ENCODE peak calls at places on chromosomes 12 and 14, in six cellular contexts. H is sigmoid colon, L is uterus, A is gastrocnemius medialis, O is IMR-90, U is ovary. X is an unnamed sample.

GRCh38 chr14:61677469-61677868 is 17.8 kb upstream of the HIF1A start:
- DNase-seq in H (no peak), L (no peak), A (no peak), O (no peak), U (no peak), X (no peak)

GRCh38 chr12:16939871-16940306 is 333.9 kb upstream of the LMO3 start:
- DNase-seq in H (no peak), L (no peak), A (no peak), O (peak; percentile 8), U (no peak), X (no peak)

GRCh38 chr12:50157259-50157658 is 9.9 kb downstream of the CERS5 start:
- DNase-seq in H (no peak), L (no peak), A (no peak), O (peak; percentile 28), U (no peak), X (no peak)

GRCh38 chr12:21828111-21828775 is 53.7 kb upstream of the KCNJ8 start:
- DNase-seq in H (no peak), L (no peak), A (no peak), O (peak; percentile 28), U (no peak), X (no peak)

GRCh38 chr14:24241829-24242443 is 487 bp downstream of the TINF2 start:
- DNase-seq in H (peak; percentile 97), L (peak; percentile 92), A (no peak), O (peak; percentile 89), U (peak; percentile 93), X (peak; percentile 96)

GRCh38 chr12:17971850-17972249 is 118.1 kb downstream of the RERGL start:
- DNase-seq in H (no peak), L (no peak), A (no peak), O (no peak), U (no peak), X (no peak)

GRCh38 chr12:122878780-122879612 is 16.9 kb downstream of the VPS37B start:
- DNase-seq in H (no peak), L (no peak), A (peak; percentile 60), O (no peak), U (no peak), X (no peak)

GRCh38 chr14:93161411-93161940 is 23.2 kb downstream of the MOAP1 start:
- DNase-seq in H (no peak), L (no peak), A (no peak), O (no peak), U (no peak), X (no peak)

GRCh38 chr14:63544641-63545234 is 1.6 kb upstream of the PPP2R5E start:
- DNase-seq in H (no peak), L (no peak), A (no peak), O (peak; percentile 41), U (no peak), X (no peak)

GRCh38 chr12:47901285-47902093 is 3.3 kb downstream of the VDR start:
- DNase-seq in H (peak; percentile 52), L (no peak), A (no peak), O (no peak), U (no peak), X (no peak)
- TF ChIP-seq CTCF in H (no peak), L (no peak), A (no peak), O (no peak), U (no peak), X (no peak)

GRCh38 chr12:116319851-116320621 is 42.5 kb upstream of the MED13L start:
- DNase-seq in H (peak; percentile 96), L (peak; percentile 81), A (peak; percentile 93), O (peak; percentile 96), U (peak; percentile 63), X (no peak)
- H3K4me3 ChIP-seq in H (peak overlapping the region; percentile 15), L (no peak overlapping the region), A (peak overlapping the region; percentile 30), O (no peak overlapping the region), U (no peak overlapping the region), X (no peak overlapping the region)

DNA sequence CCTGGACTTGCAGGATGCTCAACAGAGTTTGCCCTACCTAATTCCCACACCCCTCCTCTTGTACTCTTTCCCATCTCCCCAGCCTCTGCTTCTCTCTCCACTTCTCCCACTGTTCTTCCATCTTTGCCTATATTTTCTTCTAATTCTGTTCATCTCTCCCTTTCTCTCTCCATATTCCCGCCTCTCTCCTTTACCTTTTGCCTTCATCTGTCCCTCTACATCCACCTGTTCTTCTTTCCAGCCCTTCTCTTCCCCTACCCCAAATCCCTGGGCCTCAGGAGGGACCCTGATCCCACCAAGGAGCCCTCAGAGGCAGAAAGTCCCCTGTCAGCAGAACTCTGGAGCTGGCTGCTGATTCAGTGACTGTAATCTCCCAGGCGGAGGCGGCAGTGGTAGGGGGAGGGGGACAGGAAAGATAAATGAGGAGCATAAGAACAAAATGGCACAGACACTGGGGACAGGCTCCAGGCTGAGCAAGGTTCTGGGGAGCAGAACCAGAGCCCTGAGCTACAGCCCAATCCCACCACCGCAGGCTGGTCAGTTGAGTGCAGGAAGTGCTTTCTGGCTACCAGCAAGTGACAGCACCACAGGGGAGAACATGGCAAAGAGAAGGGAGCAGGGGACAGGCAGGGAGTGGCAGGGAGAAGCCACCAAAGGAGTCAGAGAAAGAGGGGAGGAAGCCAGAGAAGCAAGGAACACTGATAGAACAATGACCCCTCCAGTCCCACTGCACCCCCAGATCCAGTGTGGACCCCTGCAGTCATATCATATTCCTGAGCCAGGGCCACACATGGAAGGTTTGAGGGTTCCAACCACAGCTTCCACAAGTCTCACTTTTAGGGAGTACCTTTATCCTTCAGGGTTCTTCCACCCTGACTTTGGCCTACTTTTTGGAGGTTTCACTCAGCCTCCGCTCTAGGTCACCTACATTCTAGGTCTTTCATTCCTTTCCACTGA is 27.0 kb downstream of the SMUG1 start:
- DNase-seq in H (no peak), L (no peak), A (no peak), O (no peak), U (no peak), X (no peak)
- TF ChIP-seq POLR2A in H (no peak), L (no peak), A (no peak), O (no peak), U (no peak), X (no peak)

DNA sequence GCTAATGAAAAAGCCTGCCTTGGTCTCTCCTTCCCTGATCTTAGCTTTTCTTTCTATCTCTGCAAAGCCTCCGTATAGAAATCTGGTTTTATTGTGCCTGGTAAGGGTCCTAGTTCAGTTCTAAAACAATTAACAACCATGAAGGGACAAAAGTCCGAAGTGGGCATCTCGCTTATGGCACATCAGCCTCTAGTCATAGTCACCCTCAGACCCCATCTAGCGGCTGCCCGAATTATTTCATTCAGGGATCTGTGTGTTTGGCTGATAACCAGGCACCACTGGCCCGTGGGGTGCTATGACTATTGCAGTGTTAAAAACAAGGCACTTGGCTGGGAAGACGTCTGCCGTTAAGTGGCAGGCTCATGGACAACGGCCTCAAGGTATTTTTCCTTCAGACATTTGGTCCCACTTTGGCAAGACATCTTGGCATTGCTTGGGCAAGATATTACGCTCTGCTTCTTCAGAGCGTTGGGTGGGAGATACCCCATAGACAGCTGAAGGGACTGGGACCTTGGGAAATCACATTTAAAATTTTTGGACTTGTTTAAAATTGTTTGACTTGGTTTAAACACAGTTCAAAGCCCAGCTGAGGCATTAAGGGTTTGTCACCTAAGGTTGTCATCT is 87.1 kb downstream of the SINHCAF start:
- DNase-seq in H (no peak), L (peak; percentile 43), A (peak; percentile 34), O (peak; percentile 50), U (peak; percentile 48), X (peak; percentile 76)
- TF ChIP-seq CTCF in H (peak; percentile 51), L (peak; percentile 46), A (peak; percentile 51), O (peak; percentile 68), U (peak; percentile 29), X (peak; percentile 70)

GRCh38 chr12:53941750-53942149 is 3.1 kb downstream of the HOXC13 start:
- DNase-seq in H (no peak), L (no peak), A (no peak), O (no peak), U (no peak), X (no peak)

GRCh38 chr12:53941187-53941586 is 2.6 kb downstream of the HOXC13 start:
- DNase-seq in H (no peak), L (no peak), A (no peak), O (no peak), U (no peak), X (no peak)

GRCh38 chr12:53942467-53942997 is 3.9 kb downstream of the HOXC13 start:
- DNase-seq in H (no peak), L (no peak), A (no peak), O (no peak), U (no peak), X (no peak)

GRCh38 chr12:53939141-53940108 is 794 bp downstream of the HOXC13 start:
- DNase-seq in H (no peak), L (no peak), A (no peak), O (no peak), U (no peak), X (no peak)

DNA sequence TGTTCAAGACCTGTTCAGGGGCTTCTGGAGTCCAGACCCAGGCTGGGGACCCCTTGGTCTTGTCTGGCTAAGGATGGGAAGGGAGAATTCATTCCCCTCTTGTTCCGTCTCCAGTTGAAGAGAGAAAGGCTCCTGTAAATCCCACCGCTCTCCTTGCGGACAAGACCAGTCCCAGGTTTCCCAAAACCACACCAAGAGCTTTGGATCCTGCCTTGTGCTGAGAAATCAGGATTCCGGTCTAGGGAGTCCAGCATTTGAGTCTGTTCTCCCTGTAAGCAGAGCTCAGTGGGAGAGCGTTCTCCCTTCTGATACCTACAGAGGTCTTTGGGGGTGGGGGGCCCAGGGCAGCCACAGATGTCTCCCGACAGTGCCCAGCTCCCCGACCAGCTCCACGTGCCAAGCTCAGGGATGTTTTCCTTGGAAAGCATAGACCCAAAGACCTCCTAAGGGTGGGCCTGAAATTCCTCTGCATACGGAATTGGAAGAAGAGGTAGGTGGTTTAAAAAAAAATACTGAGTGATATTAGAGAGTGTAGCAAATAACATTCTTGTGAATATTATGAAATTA is 1.9 kb downstream of the HOXC13 start:
- DNase-seq in H (no peak), L (no peak), A (no peak), O (no peak), U (no peak), X (no peak)
- H3K4me3 ChIP-seq in H (no peak overlapping the region), L (no peak overlapping the region), A (no peak overlapping the region), O (no peak overlapping the region), U (no peak overlapping the region), X (no peak overlapping the region)

GRCh38 chr12:25195056-25195971 is at the start of the genes DNAI7 and ETFRF1:
- DNase-seq in H (peak; percentile 99), L (peak; percentile 98), A (peak; percentile 95), O (peak; percentile 92), U (peak; percentile 99), X (peak; percentile 99)
- TF ChIP-seq POLR2A in H (peak; percentile 75), L (peak; percentile 84), A (peak; percentile 91), O (peak; percentile 96), U (peak; percentile 89), X (peak; percentile 93)

DNA sequence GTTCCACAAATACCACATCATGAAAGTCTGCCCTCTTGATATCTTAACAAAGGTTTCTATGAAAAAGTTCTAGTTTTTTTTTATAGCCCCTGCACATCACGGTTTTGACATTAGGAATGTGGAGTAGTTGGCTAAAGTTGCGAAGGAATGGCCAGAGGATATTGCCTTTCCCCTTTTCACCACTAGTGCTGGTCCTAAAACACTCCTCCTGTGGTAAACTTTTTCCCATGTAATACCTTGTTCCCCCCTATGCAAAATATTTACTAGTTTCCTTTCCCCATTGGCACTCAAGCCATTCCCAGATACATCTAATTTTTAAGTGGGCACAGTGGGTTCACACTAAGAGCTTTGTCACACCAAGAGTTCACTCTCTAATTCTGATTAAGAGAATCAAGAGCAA is 33.4 kb downstream of the R3HDM2 start:
- DNase-seq in H (no peak), L (no peak), A (no peak), O (no peak), U (no peak), X (no peak)
- TF ChIP-seq CTCF in H (no peak), L (no peak), A (no peak), O (no peak), U (no peak), X (no peak)